ENCODE peak calls at places on chromosome 6, in five cellular contexts. H is NCI-H1092 treated with DMSO at 0.1 percent for 48 hours; G is HS-27A; N is NCI-H345; B is stimulated activated CD8-positive, alpha-beta memory T cell treated with anti-CD3 and anti-CD28 coated beads, Interleukin-4, amount 100 ng/mL, for 24 hours. C is an unnamed sample.

GRCh38 chr6:3529721-3530120 is 72.9 kb upstream of the SLC22A23 start:
- DNase-seq in H (no peak), N (no peak), B (no peak), G (no peak), C (no peak)

GRCh38 chr6:10453596-10453995 is 38.7 kb upstream of the TFAP2A start:
- DNase-seq in G (no peak), N (no peak), B (no peak), H (no peak), C (no peak)

GRCh38 chr6:10030942-10031537 is 383.8 kb downstream of the TFAP2A start:
- DNase-seq in N (peak; percentile 0), H (no peak), B (no peak), G (no peak), C (no peak)

GRCh38 chr6:28104392-28105250 is 19.8 kb upstream of the ZSCAN16 start:
- DNase-seq in H (peak; percentile 74), N (peak; percentile 89), G (peak; percentile 36), B (peak; percentile 73), C (no peak)

GRCh38 chr6:132919476-132919875 is 105.1 kb downstream of the RPS12 start:
- DNase-seq in H (no peak), N (no peak), B (no peak), G (no peak), C (no peak)

GRCh38 chr6:16766043-16766521 is 4.8 kb upstream of the ATXN1 start:
- DNase-seq in G (peak; percentile 91), H (no peak), B (no peak), N (no peak), C (peak; percentile 94)

GRCh38 chr6:126614642-126615504 is 275.0 kb downstream of the CENPW start:
- DNase-seq in H (no peak), G (no peak), N (no peak), B (no peak), C (no peak)

GRCh38 chr6:43716099-43716498 is 28.5 kb upstream of the MRPS18A start:
- DNase-seq in G (no peak), H (peak; percentile 87), B (no peak), N (no peak), C (no peak)

GRCh38 chr6:149054559-149055194 is 262.8 kb upstream of the TAB2 start:
- DNase-seq in G (no peak), N (no peak), B (no peak), H (no peak), C (no peak)

GRCh38 chr6:61044011-61044410 is 1242.0 kb downstream of the KHDRBS2 start:
- DNase-seq in H (no peak), N (no peak), B (no peak), G (no peak), C (no peak)

GRCh38 chr6:154532426-154532825 is 21.9 kb upstream of the CNKSR3 start:
- DNase-seq in N (no peak), B (no peak), H (no peak), G (no peak), C (no peak)

GRCh38 chr6:16318538-16318937 is 80.2 kb downstream of the GMPR start:
- DNase-seq in G (no peak), N (no peak), H (no peak), B (no peak), C (no peak)

GRCh38 chr6:75296811-75297779 is 12.5 kb upstream of the TMEM30A start:
- DNase-seq in H (peak; percentile 30), G (no peak), N (peak; percentile 48), B (no peak), C (peak; percentile 51)

GRCh38 chr6:139539852-139540251 is 165.4 kb upstream of the CITED2 start:
- DNase-seq in G (peak; percentile 35), H (no peak), N (no peak), B (no peak), C (peak; percentile 85)

GRCh38 chr6:79544939-79545450 is 7.8 kb upstream of the LCA5 start:
- DNase-seq in N (peak; percentile 91), G (peak; percentile 72), H (peak; percentile 1), B (no peak), C (peak; percentile 93)

GRCh38 chr6:126267621-126268020 is 72.3 kb upstream of the CENPW start:
- DNase-seq in B (no peak), N (no peak), G (no peak), H (no peak), C (no peak)

GRCh38 chr6:46819561-46819960 is 26.4 kb downstream of the MEP1A start:
- DNase-seq in G (no peak), H (no peak), N (no peak), B (no peak), C (no peak)

GRCh38 chr6:113128020-113128419 is 729.1 kb upstream of the MARCKS start:
- DNase-seq in G (no peak), N (no peak), B (no peak), H (no peak), C (no peak)

GRCh38 chr6:53340536-53340935 is 8.2 kb downstream of the ELOVL5 start:
- DNase-seq in N (no peak), H (no peak), G (no peak), B (no peak), C (no peak)

GRCh38 chr6:160790028-160790792 is 88.2 kb downstream of the PLG start:
- DNase-seq in H (no peak), B (no peak), N (no peak), G (no peak), C (no peak)